ENCODE peak calls at places on chromosomes 3 and 15, in four cellular contexts. P is nephron progenitor cell, Q is T-helper 9 cell, X is progenitor cell of endocrine pancreas. V is an unnamed sample.

GRCh38 chr3:194488007-194488742 is 1.4 kb upstream of the ATP13A3 start:
- DNase-seq in P (no peak), Q (no peak), X (no peak), V (no peak)

GRCh38 chr3:65597225-65597951 is 441.3 kb downstream of the MAGI1 start:
- DNase-seq in P (peak), Q (no peak), X (peak), V (no peak)

GRCh38 chr3:173977747-173978146 is 580.2 kb downstream of the NLGN1 start:
- DNase-seq in P (no peak), Q (no peak), X (no peak), V (no peak)

GRCh38 chr3:128541246-128541645 is 48.2 kb upstream of the GATA2 start:
- DNase-seq in P (no peak), Q (no peak), X (no peak), V (no peak)

GRCh38 chr3:45524605-45525004 is 69.9 kb upstream of the LIMD1 start:
- DNase-seq in P (no peak), Q (no peak), X (no peak), V (no peak)

GRCh38 chr15:83250766-83251165 is 33.7 kb downstream of the BNC1 start:
- DNase-seq in P (no peak), Q (no peak), X (no peak), V (no peak)

GRCh38 chr3:195255176-195255500 is 15.8 kb downstream of the XXYLT1 start:
- DNase-seq in P (no peak), Q (no peak), X (no peak), V (no peak)

GRCh38 chr3:27728195-27729087 is 6.3 kb upstream of the EOMES start:
- DNase-seq in P (peak), Q (no peak), X (no peak), V (no peak)

GRCh38 chr15:31843426-31844055 is 186.8 kb upstream of the CHRNA7 start:
- DNase-seq in P (no peak), Q (no peak), X (no peak), V (no peak)

GRCh38 chr3:195699860-195700259 is 20.9 kb upstream of the MUC20 start:
- DNase-seq in P (no peak), Q (no peak), X (no peak), V (no peak)

GRCh38 chr15:65476942-65477341 is 40.5 kb downstream of the DPP8 start:
- DNase-seq in P (no peak), Q (no peak), X (no peak), V (no peak)

GRCh38 chr3:186668426-186668825 is 2.6 kb downstream of the HRG start:
- DNase-seq in P (no peak), Q (no peak), X (no peak), V (no peak)

GRCh38 chr3:195030791-195031321 is 240.1 kb downstream of the XXYLT1 start:
- DNase-seq in P (no peak), Q (no peak), X (no peak), V (no peak)

GRCh38 chr3:106197532-106198187 is 328.8 kb upstream of the CBLB start:
- DNase-seq in P (no peak), Q (no peak), X (no peak), V (no peak)

GRCh38 chr3:119181765-119182164 is 8.4 kb downstream of the UPK1B start:
- DNase-seq in P (no peak), Q (no peak), X (no peak), V (no peak)

V was measured in T follicular helper cell.